ENCODE peak calls at places on chromosomes 12 and 14, in six cellular contexts. Y is Daoy, N is fibroblast of gingiva, H is COLO829, E is amniotic stem cell, W is foreskin melanocyte. A is an unnamed sample.

GRCh38 chr12:122865268-122866231 is 30.3 kb downstream of the HIP1R start:
- DNase-seq in W (no peak), Y (no peak), H (no peak), E (no peak), N (no peak), A (no peak)

GRCh38 chr12:68976304-68976915 is 43.4 kb upstream of the CPM start:
- DNase-seq in W (no peak), E (no peak), N (no peak), Y (no peak), H (no peak), A (no peak)

GRCh38 chr12:53739285-53740129 is 12.3 kb upstream of the CALCOCO1 start:
- DNase-seq in W (no peak), H (no peak), Y (no peak), N (no peak), E (no peak), A (no peak)

GRCh38 chr12:92743026-92743425 is 40.2 kb downstream of the PLEKHG7 start:
- DNase-seq in E (no peak), W (no peak), H (no peak), N (no peak), Y (no peak), A (no peak)

GRCh38 chr12:6462234-6462995 is 8.1 kb downstream of the VAMP1 start:
- DNase-seq in H (no peak), Y (no peak), W (no peak), E (no peak), N (no peak), A (no peak)

GRCh38 chr12:93745304-93745703 is 68.1 kb downstream of the CRADD start:
- DNase-seq in Y (no peak), N (no peak), E (no peak), H (no peak), W (no peak), A (no peak)

GRCh38 chr12:102169922-102170698 is 27.5 kb downstream of the PMCH start:
- DNase-seq in H (no peak), W (no peak), N (peak), E (peak), Y (peak), A (no peak)

GRCh38 chr14:86072134-86072894 is 542.4 kb downstream of the FLRT2 start:
- DNase-seq in E (no peak), N (no peak), Y (no peak), W (no peak), H (no peak), A (no peak)

GRCh38 chr14:68135566-68135965 is 316.0 kb downstream of the RAD51B start:
- DNase-seq in W (no peak), H (no peak), N (peak), E (no peak), Y (no peak), A (no peak)

GRCh38 chr12:124404162-124404561 is 109.3 kb downstream of the RFLNA start:
- DNase-seq in E (no peak), N (no peak), Y (no peak), H (no peak), W (no peak), A (no peak)

GRCh38 chr14:92656306-92656705 is 92.1 kb downstream of the LGMN start:
- DNase-seq in Y (no peak), H (no peak), N (no peak), E (no peak), W (no peak), A (no peak)

GRCh38 chr12:113222730-113223531 is 1.7 kb downstream of the TPCN1 start:
- DNase-seq in W (peak), N (peak), H (peak), E (peak), Y (peak), A (no peak)

GRCh38 chr12:103350116-103350515 is 145.7 kb downstream of the C12orf42 start:
- DNase-seq in E (no peak), N (no peak), Y (no peak), W (no peak), H (no peak), A (no peak)

GRCh38 chr12:20601668-20602280 is 93.4 kb upstream of the SLCO1C1 start:
- DNase-seq in H (peak), E (no peak), W (peak), Y (no peak), N (peak), A (no peak)

GRCh38 chr12:2395352-2395977 is 342.7 kb downstream of the CACNA1C start:
- DNase-seq in H (peak), Y (peak), W (peak), E (no peak), N (no peak), A (peak)

GRCh38 chr12:117686911-117687377 is 281.8 kb downstream of the KSR2 start:
- DNase-seq in E (no peak), H (no peak), W (no peak), Y (peak), N (peak), A (no peak)

GRCh38 chr14:56378046-56378445 is 201.6 kb upstream of the TMEM260 start:
- DNase-seq in Y (no peak), N (peak), E (no peak), W (no peak), H (no peak), A (no peak)

GRCh38 chr14:91311284-91311662 is 66.8 kb upstream of the GPR68 start:
- DNase-seq in H (no peak), Y (no peak), E (no peak), N (no peak), W (no peak), A (peak)

GRCh38 chr12:12282761-12283160 is 15.9 kb upstream of the LRP6 start:
- DNase-seq in Y (peak), W (no peak), E (no peak), H (peak), N (no peak), A (no peak)

GRCh38 chr12:108691995-108692808 is 39.1 kb downstream of the CORO1C start:
- DNase-seq in N (peak), Y (peak), W (peak), H (peak), E (no peak), A (no peak)

GRCh38 chr14:78240567-78240966 is 70.4 kb downstream of the NRXN3 start:
- DNase-seq in E (no peak), H (no peak), N (no peak), W (no peak), Y (no peak), A (no peak)

GRCh38 chr12:63991036-63991547 is 146.6 kb downstream of the SRGAP1 start:
- DNase-seq in W (peak), H (no peak), E (no peak), N (no peak), Y (no peak), A (no peak)

GRCh38 chr14:22848391-22849164 is 12.2 kb downstream of the MMP14 start:
- DNase-seq in W (peak), E (no peak), H (peak), Y (peak), N (peak), A (no peak)

GRCh38 chr14:96105921-96106441 is 66.8 kb downstream of the C14orf132 start:
- DNase-seq in Y (peak), W (no peak), N (no peak), H (no peak), E (no peak), A (no peak)

GRCh38 chr14:53807580-53807979 is 149.0 kb downstream of the BMP4 start:
- DNase-seq in W (no peak), Y (no peak), N (no peak), H (no peak), E (no peak), A (no peak)

GRCh38 chr12:1881301-1881700 is 37.2 kb downstream of the CACNA2D4 start:
- DNase-seq in H (no peak), Y (no peak), E (no peak), W (no peak), N (no peak), A (no peak)

GRCh38 chr12:10559241-10559640 is 53.6 kb downstream of the EIF2S3B start:
- DNase-seq in H (no peak), W (no peak), Y (no peak), E (no peak), N (no peak), A (no peak)

A was measured in activated CD4-positive, alpha-beta T cell treated with anti-CD3 and anti-CD28 coated beads for 4 hours.